ENCODE peak calls at places on chromosomes 13 and 19, in six cellular contexts. One of them, this sample, is unnamed.

GRCh38 chr19:18021121-18021755 is 13.3 kb downstream of the ARRDC2 start:
- DNase-seq in K562: peak
- DNase-seq in SK-N-SH: no peak
- DNase-seq in HepG2: no peak
- DNase-seq in GM12878: no peak
- DNase-seq in HCT116: no peak
- DNase-seq in this sample: no peak

GRCh38 chr19:48636859-48637448 is at the start of gene DBP:
- DNase-seq in HepG2: no peak
- DNase-seq in K562: no peak
- DNase-seq in GM12878: no peak
- DNase-seq in SK-N-SH: peak
- DNase-seq in HCT116: no peak
- DNase-seq in this sample: no peak

GRCh38 chr13:85729296-85729695 is 69.9 kb downstream of the SLITRK6 start:
- DNase-seq in HepG2: no peak
- DNase-seq in HCT116: no peak
- DNase-seq in SK-N-SH: no peak
- DNase-seq in GM12878: no peak
- DNase-seq in K562: no peak
- DNase-seq in this sample: no peak

GRCh38 chr13:99380921-99381645 is 73.9 kb upstream of the GPR183 start:
- DNase-seq in SK-N-SH: no peak
- DNase-seq in HepG2: no peak
- DNase-seq in GM12878: peak
- DNase-seq in K562: no peak
- DNase-seq in HCT116: no peak
- DNase-seq in this sample: no peak

GRCh38 chr19:41957838-41958366 is 1.2 kb downstream of the RABAC1 start:
- DNase-seq in HCT116: peak
- DNase-seq in SK-N-SH: peak
- DNase-seq in HepG2: peak
- DNase-seq in K562: peak
- DNase-seq in GM12878: no peak
- DNase-seq in this sample: peak

GRCh38 chr19:54316746-54317107 is 3.8 kb upstream of the LILRA5 start:
- DNase-seq in SK-N-SH: no peak
- DNase-seq in HCT116: no peak
- DNase-seq in K562: peak
- DNase-seq in HepG2: no peak
- DNase-seq in GM12878: no peak
- DNase-seq in this sample: no peak

GRCh38 chr13:113551081-113552000 is 33.2 kb upstream of the TFDP1 start:
- DNase-seq in GM12878: no peak
- DNase-seq in HepG2: no peak
- DNase-seq in K562: no peak
- DNase-seq in SK-N-SH: peak
- DNase-seq in HCT116: no peak
- DNase-seq in this sample: no peak

GRCh38 chr19:33064778-33065550 is at the start of gene RHPN2:
- DNase-seq in HCT116: peak
- DNase-seq in K562: peak
- DNase-seq in SK-N-SH: peak
- DNase-seq in HepG2: peak
- DNase-seq in GM12878: no peak
- DNase-seq in this sample: peak

GRCh38 chr13:103788061-103788652 is 721.9 kb upstream of the SLC10A2 start:
- DNase-seq in HCT116: no peak
- DNase-seq in GM12878: no peak
- DNase-seq in SK-N-SH: no peak
- DNase-seq in K562: no peak
- DNase-seq in HepG2: no peak
- DNase-seq in this sample: no peak

GRCh38 chr19:8638078-8638619 is 7.7 kb downstream of the NFILZ start:
- DNase-seq in HepG2: peak
- DNase-seq in SK-N-SH: no peak
- DNase-seq in HCT116: no peak
- DNase-seq in K562: no peak
- DNase-seq in GM12878: no peak
- DNase-seq in this sample: peak

GRCh38 chr19:1501200-1501595 is 10.2 kb downstream of the REEP6 start:
- DNase-seq in K562: no peak
- DNase-seq in HCT116: no peak
- DNase-seq in HepG2: no peak
- DNase-seq in SK-N-SH: no peak
- DNase-seq in GM12878: no peak
- DNase-seq in this sample: peak

GRCh38 chr19:17496337-17496997 is 15.0 kb upstream of the PGLS start:
- DNase-seq in HepG2: peak
- DNase-seq in GM12878: peak
- DNase-seq in SK-N-SH: peak
- DNase-seq in K562: peak
- DNase-seq in HCT116: peak
- DNase-seq in this sample: peak

GRCh38 chr19:19581391-19581790 is 37.1 kb downstream of the PBX4 start:
- DNase-seq in K562: no peak
- DNase-seq in HepG2: no peak
- DNase-seq in SK-N-SH: no peak
- DNase-seq in GM12878: no peak
- DNase-seq in HCT116: no peak
- DNase-seq in this sample: no peak

GRCh38 chr19:45897413-45897812 is 5.0 kb downstream of the MYPOP start:
- DNase-seq in HCT116: no peak
- DNase-seq in GM12878: no peak
- DNase-seq in HepG2: no peak
- DNase-seq in K562: no peak
- DNase-seq in SK-N-SH: no peak
- DNase-seq in this sample: no peak

GRCh38 chr19:34411216-34411615 is 7.0 kb downstream of the PDCD2L start:
- DNase-seq in GM12878: no peak
- DNase-seq in HepG2: no peak
- DNase-seq in K562: no peak
- DNase-seq in HCT116: no peak
- DNase-seq in SK-N-SH: no peak
- DNase-seq in this sample: no peak

DNA sequence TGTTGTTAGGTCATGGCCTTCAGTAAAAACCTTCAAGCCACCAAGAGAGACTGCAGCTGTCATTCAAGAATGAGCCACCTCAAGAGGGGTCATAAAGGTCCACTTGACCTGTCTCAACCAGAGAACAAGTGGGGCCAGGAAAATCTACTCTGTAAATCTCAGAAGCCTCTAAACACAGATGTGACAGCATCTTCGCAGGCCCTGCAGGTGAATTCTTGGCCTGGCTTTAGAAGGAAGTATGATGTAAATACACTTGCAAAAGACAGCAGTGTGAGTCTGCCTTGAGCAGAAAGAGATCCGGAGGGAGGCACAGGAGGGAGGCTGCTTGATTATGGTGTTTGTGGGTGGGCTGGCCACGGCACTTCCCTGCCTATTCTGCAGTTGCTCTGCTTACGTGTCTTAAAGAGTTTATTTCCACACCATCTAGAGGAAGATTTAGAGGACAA is 1082.9 kb downstream of the UQCRFS1 start:
- DNase-seq in HCT116: no peak
- DNase-seq in K562: no peak
- DNase-seq in HepG2: no peak
- DNase-seq in GM12878: peak
- DNase-seq in SK-N-SH: no peak
- DNase-seq in this sample: no peak
- TF ChIP-seq JUND in HCT116: no peak
- TF ChIP-seq JUND in K562: no peak
- TF ChIP-seq JUND in HepG2: no peak
- TF ChIP-seq JUND in GM12878: no peak
- TF ChIP-seq JUND in SK-N-SH: no peak
- TF ChIP-seq JUND in this sample: no peak

GRCh38 chr13:110507678-110508381 is 53.7 kb downstream of the RAB20 start:
- DNase-seq in GM12878: no peak
- DNase-seq in HepG2: no peak
- DNase-seq in HCT116: no peak
- DNase-seq in K562: peak
- DNase-seq in SK-N-SH: no peak
- DNase-seq in this sample: no peak
- TF ChIP-seq JUND in GM12878: no peak
- TF ChIP-seq JUND in HepG2: no peak
- TF ChIP-seq JUND in HCT116: no peak
- TF ChIP-seq JUND in K562: no peak
- TF ChIP-seq JUND in SK-N-SH: no peak
- TF ChIP-seq JUND in this sample: no peak

DNA sequence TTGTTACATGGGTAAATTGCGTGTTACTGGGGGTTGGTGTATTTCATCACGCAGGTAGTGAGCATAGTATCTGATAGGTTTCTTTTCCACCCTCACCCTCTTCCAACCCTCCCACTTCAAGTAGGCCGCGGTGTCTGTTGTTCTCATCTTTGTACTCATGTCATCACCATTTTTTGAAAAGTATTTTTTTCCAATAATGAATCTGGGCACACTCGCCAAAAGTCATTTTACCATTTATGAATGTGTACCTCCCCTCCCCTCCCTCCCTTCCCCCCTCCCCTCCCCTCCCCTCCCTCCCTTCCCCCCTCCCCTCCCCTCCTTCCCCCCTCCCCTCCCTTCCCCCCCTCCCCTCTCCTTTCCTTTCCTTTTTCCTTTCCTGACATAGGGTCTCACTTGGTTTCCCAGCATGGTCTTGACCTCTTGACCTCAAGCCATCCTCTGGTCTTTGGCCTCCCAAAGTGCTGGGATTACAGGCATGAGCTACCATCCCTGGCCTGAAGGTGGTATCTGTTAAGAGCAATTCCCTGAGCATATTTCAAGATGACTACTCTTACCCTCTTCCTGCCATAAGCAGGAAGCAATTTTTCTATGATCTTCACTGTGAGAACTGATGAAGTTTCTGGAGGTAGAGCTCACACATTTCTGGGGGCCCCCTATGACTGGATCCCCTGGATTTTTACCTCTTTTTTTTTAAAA is 15.7 kb downstream of the ZNF627 start:
- DNase-seq in SK-N-SH: no peak
- DNase-seq in HepG2: peak
- DNase-seq in HCT116: no peak
- DNase-seq in GM12878: no peak
- DNase-seq in K562: no peak
- DNase-seq in this sample: no peak
- TF ChIP-seq JUND in SK-N-SH: no peak
- TF ChIP-seq JUND in HepG2: no peak
- TF ChIP-seq JUND in HCT116: no peak
- TF ChIP-seq JUND in GM12878: no peak
- TF ChIP-seq JUND in K562: no peak
- TF ChIP-seq JUND in this sample: no peak

GRCh38 chr13:57624565-57625435 is 6.7 kb upstream of the PCDH17 start:
- DNase-seq in SK-N-SH: peak
- DNase-seq in GM12878: no peak
- DNase-seq in K562: peak
- DNase-seq in HCT116: no peak
- DNase-seq in HepG2: peak
- DNase-seq in this sample: peak
- TF ChIP-seq JUND in SK-N-SH: no peak
- TF ChIP-seq JUND in GM12878: no peak
- TF ChIP-seq JUND in K562: no peak
- TF ChIP-seq JUND in HCT116: no peak
- TF ChIP-seq JUND in HepG2: no peak
- TF ChIP-seq JUND in this sample: no peak

GRCh38 chr13:32905063-32905863 is 111.0 kb upstream of the KL start:
- DNase-seq in HCT116: no peak
- DNase-seq in GM12878: peak
- DNase-seq in SK-N-SH: no peak
- DNase-seq in HepG2: no peak
- DNase-seq in K562: no peak
- DNase-seq in this sample: no peak

GRCh38 chr13:32905864-32906180 is 110.4 kb upstream of the KL start:
- DNase-seq in K562: no peak
- DNase-seq in SK-N-SH: no peak
- DNase-seq in HCT116: no peak
- DNase-seq in GM12878: no peak
- DNase-seq in HepG2: no peak
- DNase-seq in this sample: no peak

GRCh38 chr13:32911506-32911905 is 104.7 kb upstream of the KL start:
- DNase-seq in HepG2: peak
- DNase-seq in HCT116: peak
- DNase-seq in GM12878: no peak
- DNase-seq in K562: no peak
- DNase-seq in SK-N-SH: peak
- DNase-seq in this sample: peak

GRCh38 chr13:32914686-32915085 is 101.5 kb upstream of the KL start:
- DNase-seq in SK-N-SH: no peak
- DNase-seq in HepG2: no peak
- DNase-seq in K562: no peak
- DNase-seq in HCT116: no peak
- DNase-seq in GM12878: no peak
- DNase-seq in this sample: no peak

GRCh38 chr13:32910530-32910929 is 105.7 kb upstream of the KL start:
- DNase-seq in HCT116: no peak
- DNase-seq in HepG2: no peak
- DNase-seq in GM12878: no peak
- DNase-seq in K562: no peak
- DNase-seq in SK-N-SH: no peak
- DNase-seq in this sample: no peak
- TF ChIP-seq JUND in HCT116: no peak
- TF ChIP-seq JUND in HepG2: no peak
- TF ChIP-seq JUND in GM12878: no peak
- TF ChIP-seq JUND in K562: no peak
- TF ChIP-seq JUND in SK-N-SH: no peak
- TF ChIP-seq JUND in this sample: no peak